ENCODE peak calls at places on chromosome 21, in ten cellular contexts. I is stimulated activated CD4-positive, alpha-beta T cell treated with anti-CD3 and anti-CD28 coated beads, Interleukin-4, amount 100 ng/mL, for 24 hours; L is activated CD4-positive, alpha-beta T cell treated with anti-CD3 and anti-CD28 coated beads for 1 hour; O is stimulated activated naive CD8-positive, alpha-beta T cell treated with anti-CD3 and anti-CD28 coated beads, Interleukin-15, amount 100 ng/mL, for 72 hours; A is D721Med; Z is mucosa of descending colon; T is NCI-H524 treated with DMSO at 0.1 percent for 48 hours; F is GM06990; N is HuH-7.5; J is heart right ventricle. V is an unnamed sample.

GRCh38 chr21:34883501-34884271 is 165.4 kb downstream of the RUNX1 start:
- DNase-seq in Z (no peak), N (no peak), A (no peak), T (no peak), O (no peak), L (no peak), F (no peak), J (no peak), I (no peak), V (no peak)

GRCh38 chr21:46663754-46664153 is 28.3 kb downstream of the PRMT2 start:
- DNase-seq in N (no peak), T (no peak), I (no peak), F (no peak), J (no peak), L (no peak), Z (no peak), A (no peak), O (no peak), V (no peak)

GRCh38 chr21:31938330-31939301 is 65.8 kb downstream of the HUNK start:
- DNase-seq in L (no peak), F (no peak), T (peak), N (no peak), I (no peak), J (no peak), O (no peak), A (no peak), Z (no peak), V (no peak)

GRCh38 chr21:15222711-15223110 is 157.9 kb upstream of the NRIP1 start:
- DNase-seq in A (no peak), J (no peak), L (no peak), I (no peak), N (no peak), O (no peak), Z (no peak), T (no peak), F (no peak), V (no peak)

GRCh38 chr21:42401164-42401563 is 2.5 kb upstream of the UBASH3A start:
- DNase-seq in F (no peak), I (no peak), A (no peak), O (no peak), N (no peak), J (no peak), L (no peak), Z (no peak), T (no peak), V (no peak)

GRCh38 chr21:15868940-15869339 is 139.2 kb downstream of the USP25 start:
- DNase-seq in F (no peak), J (no peak), O (no peak), N (no peak), L (no peak), Z (no peak), T (no peak), A (no peak), I (no peak), V (no peak)

GRCh38 chr21:35649186-35649585 is 411.1 kb downstream of the SETD4 start:
- DNase-seq in T (no peak), I (no peak), L (no peak), Z (no peak), A (no peak), O (no peak), N (no peak), J (no peak), F (no peak), V (no peak)

GRCh38 chr21:36150192-36150711 is 6.4 kb upstream of the DOP1B start:
- DNase-seq in F (peak), T (no peak), N (no peak), L (no peak), A (no peak), J (peak), O (no peak), I (no peak), Z (peak), V (peak)